ENCODE peak calls at places on chromosomes 3 and 15, in six cellular contexts. One of them, this sample, is unnamed.

GRCh38 chr3:157073810-157074209 is 86.1 kb downstream of the CCNL1 start:
- DNase-seq in HepG2: no peak
- DNase-seq in A549: no peak
- DNase-seq in GM12878: no peak
- DNase-seq in endothelial cell of umbilical vein: peak
- DNase-seq in K562: no peak
- DNase-seq in this sample: no peak

GRCh38 chr15:27665002-27665401 is 434.1 kb downstream of the OCA2 start:
- DNase-seq in GM12878: no peak
- DNase-seq in A549: no peak
- DNase-seq in endothelial cell of umbilical vein: no peak
- DNase-seq in K562: no peak
- DNase-seq in HepG2: no peak
- DNase-seq in this sample: no peak

GRCh38 chr3:25547928-25548327 is 116.8 kb downstream of the TOP2B start:
- DNase-seq in A549: no peak
- DNase-seq in endothelial cell of umbilical vein: no peak
- DNase-seq in HepG2: no peak
- DNase-seq in K562: no peak
- DNase-seq in GM12878: no peak
- DNase-seq in this sample: peak

GRCh38 chr15:63984331-63984730 is 62.0 kb downstream of the DAPK2 start:
- DNase-seq in GM12878: no peak
- DNase-seq in HepG2: no peak
- DNase-seq in K562: no peak
- DNase-seq in A549: no peak
- DNase-seq in endothelial cell of umbilical vein: no peak
- DNase-seq in this sample: no peak

GRCh38 chr15:96412045-96412918 is 81.8 kb downstream of the NR2F2 start:
- DNase-seq in HepG2: no peak
- DNase-seq in endothelial cell of umbilical vein: no peak
- DNase-seq in K562: no peak
- DNase-seq in GM12878: no peak
- DNase-seq in A549: no peak
- DNase-seq in this sample: no peak

GRCh38 chr15:22895465-22896190 is 57.2 kb downstream of the NIPA2 start:
- DNase-seq in K562: peak
- DNase-seq in HepG2: no peak
- DNase-seq in endothelial cell of umbilical vein: no peak
- DNase-seq in GM12878: peak
- DNase-seq in A549: peak
- DNase-seq in this sample: peak

GRCh38 chr15:53976844-53977392 is 1.3 kb upstream of the UNC13C start:
- DNase-seq in A549: no peak
- DNase-seq in endothelial cell of umbilical vein: no peak
- DNase-seq in K562: no peak
- DNase-seq in GM12878: no peak
- DNase-seq in HepG2: peak
- DNase-seq in this sample: peak

GRCh38 chr15:62841269-62841628 is 201.3 kb upstream of the TPM1 start:
- DNase-seq in A549: no peak
- DNase-seq in K562: no peak
- DNase-seq in HepG2: no peak
- DNase-seq in GM12878: no peak
- DNase-seq in endothelial cell of umbilical vein: no peak
- DNase-seq in this sample: no peak

GRCh38 chr15:74790080-74790916 is 8.4 kb downstream of the CSK start:
- DNase-seq in A549: no peak
- DNase-seq in HepG2: no peak
- DNase-seq in GM12878: no peak
- DNase-seq in K562: no peak
- DNase-seq in endothelial cell of umbilical vein: no peak
- DNase-seq in this sample: peak

GRCh38 chr3:177195941-177196472 is 1.3 kb downstream of the TBL1XR1 start:
- DNase-seq in A549: no peak
- DNase-seq in GM12878: no peak
- DNase-seq in K562: no peak
- DNase-seq in endothelial cell of umbilical vein: peak
- DNase-seq in HepG2: no peak
- DNase-seq in this sample: peak

GRCh38 chr15:101169457-101170071 is 82.3 kb downstream of the CHSY1 start:
- DNase-seq in HepG2: no peak
- DNase-seq in endothelial cell of umbilical vein: no peak
- DNase-seq in A549: no peak
- DNase-seq in K562: no peak
- DNase-seq in GM12878: no peak
- DNase-seq in this sample: no peak

GRCh38 chr15:61081028-61081322 is 148.1 kb downstream of the RORA start:
- DNase-seq in HepG2: no peak
- DNase-seq in endothelial cell of umbilical vein: no peak
- DNase-seq in K562: no peak
- DNase-seq in A549: no peak
- DNase-seq in GM12878: no peak
- DNase-seq in this sample: no peak

GRCh38 chr15:33074942-33075341 is 119.6 kb downstream of the FMN1 start:
- DNase-seq in K562: no peak
- DNase-seq in endothelial cell of umbilical vein: no peak
- DNase-seq in HepG2: no peak
- DNase-seq in GM12878: no peak
- DNase-seq in A549: no peak
- DNase-seq in this sample: no peak

GRCh38 chr15:66072616-66073361 is 180.8 kb downstream of the MEGF11 start:
- DNase-seq in K562: no peak
- DNase-seq in A549: no peak
- DNase-seq in HepG2: no peak
- DNase-seq in GM12878: no peak
- DNase-seq in endothelial cell of umbilical vein: no peak
- DNase-seq in this sample: no peak

GRCh38 chr3:3109407-3110298 is 521 bp downstream of the IL5RA start:
- DNase-seq in K562: peak
- DNase-seq in GM12878: no peak
- DNase-seq in endothelial cell of umbilical vein: no peak
- DNase-seq in HepG2: no peak
- DNase-seq in A549: no peak
- DNase-seq in this sample: no peak

GRCh38 chr15:44726568-44727461 is 9.5 kb upstream of the TRIM69 start:
- DNase-seq in HepG2: peak
- DNase-seq in endothelial cell of umbilical vein: peak
- DNase-seq in A549: peak
- DNase-seq in K562: peak
- DNase-seq in GM12878: peak
- DNase-seq in this sample: peak

GRCh38 chr3:184558726-184559125 is 2.9 kb upstream of the EPHB3 start:
- DNase-seq in K562: no peak
- DNase-seq in endothelial cell of umbilical vein: no peak
- DNase-seq in GM12878: no peak
- DNase-seq in A549: no peak
- DNase-seq in HepG2: no peak
- DNase-seq in this sample: no peak

GRCh38 chr3:104677932-104678331 is 688.8 kb upstream of the ALCAM start:
- DNase-seq in K562: no peak
- DNase-seq in endothelial cell of umbilical vein: no peak
- DNase-seq in GM12878: no peak
- DNase-seq in HepG2: no peak
- DNase-seq in A549: no peak
- DNase-seq in this sample: no peak

GRCh38 chr15:59014068-59014467 is 26.6 kb downstream of the RNF111 start:
- DNase-seq in HepG2: no peak
- DNase-seq in A549: no peak
- DNase-seq in K562: no peak
- DNase-seq in endothelial cell of umbilical vein: no peak
- DNase-seq in GM12878: no peak
- DNase-seq in this sample: no peak

GRCh38 chr15:68797157-68797556 is 23.5 kb downstream of the ANP32A start:
- DNase-seq in HepG2: no peak
- DNase-seq in GM12878: no peak
- DNase-seq in endothelial cell of umbilical vein: no peak
- DNase-seq in A549: no peak
- DNase-seq in K562: no peak
- DNase-seq in this sample: no peak

GRCh38 chr3:196666001-196666867 is 26.7 kb downstream of the NRROS start:
- DNase-seq in K562: no peak
- DNase-seq in HepG2: peak
- DNase-seq in endothelial cell of umbilical vein: no peak
- DNase-seq in GM12878: no peak
- DNase-seq in A549: no peak
- DNase-seq in this sample: peak

GRCh38 chr3:36965440-36965839 is 20.6 kb upstream of the TRANK1 start:
- DNase-seq in A549: no peak
- DNase-seq in GM12878: no peak
- DNase-seq in HepG2: no peak
- DNase-seq in K562: no peak
- DNase-seq in endothelial cell of umbilical vein: no peak
- DNase-seq in this sample: no peak

GRCh38 chr3:171269557-171269956 is 190.6 kb downstream of the TNIK start:
- DNase-seq in HepG2: no peak
- DNase-seq in A549: no peak
- DNase-seq in K562: no peak
- DNase-seq in GM12878: no peak
- DNase-seq in endothelial cell of umbilical vein: no peak
- DNase-seq in this sample: peak

GRCh38 chr3:103218146-103218545 is 783.3 kb downstream of the ZPLD1 start:
- DNase-seq in K562: no peak
- DNase-seq in A549: no peak
- DNase-seq in HepG2: no peak
- DNase-seq in endothelial cell of umbilical vein: no peak
- DNase-seq in GM12878: peak
- DNase-seq in this sample: no peak

DNA sequence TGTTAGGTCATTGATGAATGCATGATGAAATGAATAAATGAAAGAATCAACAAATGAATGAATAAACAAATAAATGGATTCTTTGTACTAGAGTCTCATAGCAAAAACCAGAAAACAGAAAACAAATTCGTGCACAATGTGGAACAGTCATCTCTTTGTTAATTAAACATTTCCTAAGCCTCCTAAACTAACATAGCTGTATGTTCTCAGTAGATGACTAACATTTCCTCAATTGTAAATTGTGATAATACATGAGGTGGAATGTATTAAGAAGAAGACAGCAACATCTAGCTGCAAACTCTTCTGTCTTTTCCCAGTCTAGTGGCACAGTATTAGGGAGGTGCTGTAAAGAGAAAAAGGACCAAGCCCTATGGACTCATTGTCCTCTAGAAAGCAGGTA is 1021.0 kb downstream of the MCTP2 start:
- DNase-seq in HepG2: no peak
- DNase-seq in endothelial cell of umbilical vein: peak
- DNase-seq in GM12878: no peak
- DNase-seq in K562: no peak
- DNase-seq in A549: no peak
- DNase-seq in this sample: no peak
- TF ChIP-seq MYC in HepG2: no peak
- TF ChIP-seq MYC in endothelial cell of umbilical vein: no peak
- TF ChIP-seq MYC in GM12878: no peak
- TF ChIP-seq MYC in K562: no peak
- TF ChIP-seq MYC in A549: no peak
- TF ChIP-seq MYC in this sample: no peak

DNA sequence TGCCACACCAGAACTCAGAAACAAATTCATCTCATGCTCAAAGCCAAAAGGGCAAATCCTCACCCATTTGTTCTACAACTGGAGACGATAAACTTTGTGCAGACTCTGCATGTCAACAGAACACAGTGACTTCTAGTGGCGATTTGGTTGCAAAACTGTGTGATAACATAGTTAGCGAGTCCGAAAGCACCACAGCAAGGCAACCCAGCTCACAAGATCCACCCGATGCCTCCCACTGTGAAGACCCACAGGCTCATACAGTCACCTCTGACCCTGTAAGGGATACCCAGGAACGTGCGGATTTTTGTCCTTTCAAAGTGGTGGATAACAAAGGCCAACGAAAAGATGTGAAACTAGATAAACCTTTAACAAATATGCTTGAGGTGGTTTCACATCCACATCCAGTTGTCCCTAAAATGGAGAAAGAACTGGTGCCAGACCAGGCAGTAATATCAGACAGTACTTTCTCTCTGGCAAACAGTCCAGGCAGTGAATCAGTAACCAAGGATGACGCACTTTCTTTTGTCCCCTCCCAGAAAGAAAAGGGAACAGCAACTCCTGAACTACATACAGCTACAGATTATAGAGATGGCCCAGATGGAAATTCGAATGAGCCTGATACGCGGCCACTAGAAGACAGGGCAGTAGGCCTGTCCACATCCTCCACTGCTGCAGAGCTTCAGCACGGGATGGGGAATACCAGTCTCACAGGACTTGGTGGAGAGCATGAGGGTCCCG is 199.7 kb downstream of the AKAP13 start:
- DNase-seq in HepG2: no peak
- DNase-seq in K562: no peak
- DNase-seq in endothelial cell of umbilical vein: no peak
- DNase-seq in A549: peak
- DNase-seq in GM12878: no peak
- DNase-seq in this sample: peak
- TF ChIP-seq POLR2A in HepG2: no peak
- TF ChIP-seq POLR2A in K562: no peak
- TF ChIP-seq POLR2A in endothelial cell of umbilical vein: no peak
- TF ChIP-seq POLR2A in A549: no peak
- TF ChIP-seq POLR2A in GM12878: no peak
- TF ChIP-seq POLR2A in this sample: no peak

GRCh38 chr15:100113351-100114075 is 228.3 kb downstream of the ADAMTS17 start:
- DNase-seq in endothelial cell of umbilical vein: no peak
- DNase-seq in HepG2: no peak
- DNase-seq in K562: no peak
- DNase-seq in GM12878: no peak
- DNase-seq in A549: no peak
- DNase-seq in this sample: no peak
- H3K4me3 ChIP-seq in endothelial cell of umbilical vein: no peak
- H3K4me3 ChIP-seq in HepG2: no peak
- H3K4me3 ChIP-seq in K562: no peak
- H3K4me3 ChIP-seq in GM12878: no peak
- H3K4me3 ChIP-seq in A549: no peak
- H3K4me3 ChIP-seq in this sample: no peak

GRCh38 chr3:167568634-167569033 is 85.1 kb downstream of the WDR49 start:
- DNase-seq in K562: no peak
- DNase-seq in A549: no peak
- DNase-seq in GM12878: no peak
- DNase-seq in endothelial cell of umbilical vein: no peak
- DNase-seq in HepG2: no peak
- DNase-seq in this sample: no peak

GRCh38 chr3:167559922-167560321 is 86.1 kb upstream of the SERPINI2 start:
- DNase-seq in GM12878: no peak
- DNase-seq in K562: no peak
- DNase-seq in A549: no peak
- DNase-seq in HepG2: no peak
- DNase-seq in endothelial cell of umbilical vein: no peak
- DNase-seq in this sample: no peak

GRCh38 chr3:167564612-167565011 is 89.1 kb downstream of the WDR49 start:
- DNase-seq in HepG2: no peak
- DNase-seq in GM12878: no peak
- DNase-seq in K562: no peak
- DNase-seq in endothelial cell of umbilical vein: no peak
- DNase-seq in A549: no peak
- DNase-seq in this sample: no peak

DNA sequence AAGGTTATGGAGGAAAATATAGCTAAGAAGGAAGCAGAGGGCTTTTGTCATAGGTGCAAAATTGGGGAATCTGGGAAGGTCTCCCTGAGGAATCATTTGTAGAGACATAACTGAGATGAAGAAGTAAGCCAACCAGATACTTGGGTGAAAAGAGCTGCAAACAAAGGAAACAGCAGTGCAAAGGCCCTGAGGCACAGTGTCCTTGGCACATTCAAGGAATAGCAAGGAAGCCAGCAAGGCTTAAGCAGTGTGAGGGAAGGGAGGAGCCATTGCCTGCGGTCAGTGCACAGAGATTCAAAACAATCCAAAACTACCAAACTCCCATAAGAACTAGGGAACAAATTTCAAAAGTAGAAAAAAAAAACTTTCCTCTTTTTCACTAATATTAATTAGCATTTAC is 88.3 kb downstream of the WDR49 start:
- DNase-seq in HepG2: no peak
- DNase-seq in K562: no peak
- DNase-seq in endothelial cell of umbilical vein: no peak
- DNase-seq in GM12878: no peak
- DNase-seq in A549: no peak
- DNase-seq in this sample: no peak
- TF ChIP-seq MYC in HepG2: no peak
- TF ChIP-seq MYC in K562: no peak
- TF ChIP-seq MYC in endothelial cell of umbilical vein: no peak
- TF ChIP-seq MYC in GM12878: no peak
- TF ChIP-seq MYC in A549: no peak
- TF ChIP-seq MYC in this sample: no peak